ENCODE peak calls at places on chromosomes 1 and 21, in seven cellular contexts. One of them, this sample, is unnamed.

GRCh38 chr1:50158421-50158820 is 49.7 kb downstream of the ELAVL4 start:
- DNase-seq in NB4: no peak
- DNase-seq in HFFc6: no peak
- DNase-seq in natural killer cell: no peak
- DNase-seq in body of pancreas: no peak
- DNase-seq in astrocyte of the spinal cord: no peak
- DNase-seq in WTC11: no peak
- DNase-seq in this sample: no peak

GRCh38 chr21:33951276-33952178 is 35.9 kb upstream of the ATP5PO start:
- DNase-seq in NB4: peak; percentile 20
- DNase-seq in HFFc6: peak; percentile 39
- DNase-seq in natural killer cell: no peak
- DNase-seq in body of pancreas: no peak
- DNase-seq in astrocyte of the spinal cord: peak; percentile 35
- DNase-seq in WTC11: no peak
- DNase-seq in this sample: no peak

GRCh38 chr1:205179842-205180241 is 31.7 kb downstream of the DSTYK start:
- DNase-seq in NB4: no peak
- DNase-seq in HFFc6: peak; percentile 40
- DNase-seq in natural killer cell: no peak
- DNase-seq in body of pancreas: no peak
- DNase-seq in astrocyte of the spinal cord: no peak
- DNase-seq in WTC11: no peak
- DNase-seq in this sample: no peak

GRCh38 chr1:115652236-115652788 is 10.5 kb downstream of the VANGL1 start:
- DNase-seq in NB4: no peak
- DNase-seq in HFFc6: no peak
- DNase-seq in natural killer cell: no peak
- DNase-seq in body of pancreas: no peak
- DNase-seq in astrocyte of the spinal cord: no peak
- DNase-seq in WTC11: no peak
- DNase-seq in this sample: no peak

GRCh38 chr1:29650476-29650875 is 414.2 kb downstream of the PTPRU start:
- DNase-seq in NB4: no peak
- DNase-seq in HFFc6: no peak
- DNase-seq in natural killer cell: no peak
- DNase-seq in body of pancreas: no peak
- DNase-seq in astrocyte of the spinal cord: no peak
- DNase-seq in WTC11: no peak
- DNase-seq in this sample: no peak

GRCh38 chr1:43241352-43241953 is 28.3 kb upstream of the TMEM125 start:
- DNase-seq in NB4: no peak
- DNase-seq in HFFc6: peak; percentile 23
- DNase-seq in natural killer cell: no peak
- DNase-seq in body of pancreas: no peak
- DNase-seq in astrocyte of the spinal cord: peak; percentile 27
- DNase-seq in WTC11: no peak
- DNase-seq in this sample: no peak

GRCh38 chr1:234925440-234926251 is 203.0 kb downstream of the TOMM20 start:
- DNase-seq in NB4: no peak
- DNase-seq in HFFc6: peak; percentile 99
- DNase-seq in natural killer cell: no peak
- DNase-seq in body of pancreas: peak; percentile 17
- DNase-seq in astrocyte of the spinal cord: peak; percentile 99
- DNase-seq in WTC11: no peak
- DNase-seq in this sample: no peak

GRCh38 chr21:25906554-25906953 is 171.8 kb downstream of the GABPA start:
- DNase-seq in NB4: no peak
- DNase-seq in HFFc6: no peak
- DNase-seq in natural killer cell: no peak
- DNase-seq in body of pancreas: no peak
- DNase-seq in astrocyte of the spinal cord: no peak
- DNase-seq in WTC11: no peak
- DNase-seq in this sample: no peak

GRCh38 chr1:36365310-36365895 is 20.3 kb downstream of the STK40 start:
- DNase-seq in NB4: peak; percentile 54
- DNase-seq in HFFc6: peak; percentile 73
- DNase-seq in natural killer cell: no peak
- DNase-seq in body of pancreas: no peak
- DNase-seq in astrocyte of the spinal cord: no peak
- DNase-seq in WTC11: no peak
- DNase-seq in this sample: no peak

GRCh38 chr1:3219005-3219724 is 150.2 kb downstream of the PRDM16 start:
- DNase-seq in NB4: peak; percentile 9
- DNase-seq in HFFc6: no peak
- DNase-seq in natural killer cell: no peak
- DNase-seq in body of pancreas: peak; percentile 86
- DNase-seq in astrocyte of the spinal cord: peak; percentile 52
- DNase-seq in WTC11: no peak
- DNase-seq in this sample: peak; percentile 55

GRCh38 chr1:79059361-79059760 is 52.8 kb upstream of the ADGRL4 start:
- DNase-seq in NB4: no peak
- DNase-seq in HFFc6: no peak
- DNase-seq in natural killer cell: no peak
- DNase-seq in body of pancreas: no peak
- DNase-seq in astrocyte of the spinal cord: no peak
- DNase-seq in WTC11: no peak
- DNase-seq in this sample: no peak

GRCh38 chr1:192475970-192476369 is 99.6 kb upstream of the RGS1 start:
- DNase-seq in NB4: no peak
- DNase-seq in HFFc6: no peak
- DNase-seq in natural killer cell: no peak
- DNase-seq in body of pancreas: no peak
- DNase-seq in astrocyte of the spinal cord: no peak
- DNase-seq in WTC11: no peak
- DNase-seq in this sample: no peak

GRCh38 chr1:44571712-44572571 is 102.3 kb downstream of the TMEM53 start:
- DNase-seq in NB4: peak; percentile 39
- DNase-seq in HFFc6: no peak
- DNase-seq in natural killer cell: no peak
- DNase-seq in body of pancreas: peak; percentile 12
- DNase-seq in astrocyte of the spinal cord: no peak
- DNase-seq in WTC11: no peak
- DNase-seq in this sample: no peak

GRCh38 chr1:243974451-243975292 is 76.4 kb upstream of the ZBTB18 start:
- DNase-seq in NB4: peak; percentile 30
- DNase-seq in HFFc6: no peak
- DNase-seq in natural killer cell: no peak
- DNase-seq in body of pancreas: no peak
- DNase-seq in astrocyte of the spinal cord: peak; percentile 21
- DNase-seq in WTC11: no peak
- DNase-seq in this sample: no peak

GRCh38 chr1:116856312-116856711 is 53.4 kb upstream of the PTGFRN start:
- DNase-seq in NB4: no peak
- DNase-seq in HFFc6: no peak
- DNase-seq in natural killer cell: no peak
- DNase-seq in body of pancreas: no peak
- DNase-seq in astrocyte of the spinal cord: no peak
- DNase-seq in WTC11: no peak
- DNase-seq in this sample: no peak

GRCh38 chr1:177511036-177511435 is 340.3 kb downstream of the BRINP2 start:
- DNase-seq in NB4: no peak
- DNase-seq in HFFc6: no peak
- DNase-seq in natural killer cell: no peak
- DNase-seq in body of pancreas: no peak
- DNase-seq in astrocyte of the spinal cord: peak; percentile 43
- DNase-seq in WTC11: no peak
- DNase-seq in this sample: no peak

GRCh38 chr1:67270569-67270968 is 37.1 kb upstream of the IL12RB2 start:
- DNase-seq in NB4: no peak
- DNase-seq in HFFc6: no peak
- DNase-seq in natural killer cell: no peak
- DNase-seq in body of pancreas: no peak
- DNase-seq in astrocyte of the spinal cord: no peak
- DNase-seq in WTC11: no peak
- DNase-seq in this sample: no peak

GRCh38 chr1:241387216-241387615 is 30.2 kb upstream of the RGS7 start:
- DNase-seq in NB4: no peak
- DNase-seq in HFFc6: no peak
- DNase-seq in natural killer cell: no peak
- DNase-seq in body of pancreas: no peak
- DNase-seq in astrocyte of the spinal cord: no peak
- DNase-seq in WTC11: no peak
- DNase-seq in this sample: no peak

GRCh38 chr1:69913967-69914366 is 291.4 kb downstream of the LRRC40 start:
- DNase-seq in NB4: no peak
- DNase-seq in HFFc6: peak; percentile 57
- DNase-seq in natural killer cell: no peak
- DNase-seq in body of pancreas: no peak
- DNase-seq in astrocyte of the spinal cord: peak; percentile 78
- DNase-seq in WTC11: no peak
- DNase-seq in this sample: no peak

GRCh38 chr21:20265704-20266368 is 732.4 kb upstream of the NCAM2 start:
- DNase-seq in NB4: no peak
- DNase-seq in HFFc6: no peak
- DNase-seq in natural killer cell: no peak
- DNase-seq in body of pancreas: no peak
- DNase-seq in astrocyte of the spinal cord: no peak
- DNase-seq in WTC11: no peak
- DNase-seq in this sample: no peak

GRCh38 chr1:84541679-84542078 is 32.6 kb downstream of the CTBS start:
- DNase-seq in NB4: peak; percentile 7
- DNase-seq in HFFc6: no peak
- DNase-seq in natural killer cell: no peak
- DNase-seq in body of pancreas: no peak
- DNase-seq in astrocyte of the spinal cord: no peak
- DNase-seq in WTC11: no peak
- DNase-seq in this sample: no peak

GRCh38 chr1:245987577-245987976 is 519.5 kb downstream of the SMYD3 start:
- DNase-seq in NB4: no peak
- DNase-seq in HFFc6: no peak
- DNase-seq in natural killer cell: no peak
- DNase-seq in body of pancreas: no peak
- DNase-seq in astrocyte of the spinal cord: no peak
- DNase-seq in WTC11: no peak
- DNase-seq in this sample: no peak

GRCh38 chr1:87226341-87226760 is 102.3 kb upstream of the LMO4 start:
- DNase-seq in NB4: no peak
- DNase-seq in HFFc6: peak; percentile 98
- DNase-seq in natural killer cell: no peak
- DNase-seq in body of pancreas: peak; percentile 69
- DNase-seq in astrocyte of the spinal cord: peak; percentile 99
- DNase-seq in WTC11: peak; percentile 27
- DNase-seq in this sample: no peak

GRCh38 chr1:113388621-113389355 is 1.5 kb upstream of the MAGI3 start:
- DNase-seq in NB4: peak; percentile 12
- DNase-seq in HFFc6: peak; percentile 11
- DNase-seq in natural killer cell: no peak
- DNase-seq in body of pancreas: peak; percentile 69
- DNase-seq in astrocyte of the spinal cord: no peak
- DNase-seq in WTC11: no peak
- DNase-seq in this sample: no peak

GRCh38 chr1:71128060-71128459 is 47.2 kb upstream of the ZRANB2 start:
- DNase-seq in NB4: no peak
- DNase-seq in HFFc6: no peak
- DNase-seq in natural killer cell: no peak
- DNase-seq in body of pancreas: no peak
- DNase-seq in astrocyte of the spinal cord: no peak
- DNase-seq in WTC11: no peak
- DNase-seq in this sample: no peak

GRCh38 chr1:183203094-183203493 is 17.0 kb downstream of the LAMC2 start:
- DNase-seq in NB4: peak; percentile 18
- DNase-seq in HFFc6: no peak
- DNase-seq in natural killer cell: no peak
- DNase-seq in body of pancreas: no peak
- DNase-seq in astrocyte of the spinal cord: no peak
- DNase-seq in WTC11: no peak
- DNase-seq in this sample: no peak

GRCh38 chr1:11298390-11299224 is 25.6 kb downstream of the UBIAD1 start:
- DNase-seq in NB4: no peak
- DNase-seq in HFFc6: no peak
- DNase-seq in natural killer cell: no peak
- DNase-seq in body of pancreas: no peak
- DNase-seq in astrocyte of the spinal cord: no peak
- DNase-seq in WTC11: no peak
- DNase-seq in this sample: no peak

GRCh38 chr21:45406801-45407628 is 2.0 kb downstream of the COL18A1 start:
- DNase-seq in NB4: no peak
- DNase-seq in HFFc6: no peak
- DNase-seq in natural killer cell: no peak
- DNase-seq in body of pancreas: no peak
- DNase-seq in astrocyte of the spinal cord: peak; percentile 46
- DNase-seq in WTC11: peak; percentile 79
- DNase-seq in this sample: no peak
- TF ChIP-seq CTCF in NB4: no peak
- TF ChIP-seq CTCF in HFFc6: no peak
- TF ChIP-seq CTCF in natural killer cell: no peak
- TF ChIP-seq CTCF in body of pancreas: no peak
- TF ChIP-seq CTCF in astrocyte of the spinal cord: peak; percentile 20
- TF ChIP-seq CTCF in WTC11: no peak
- TF ChIP-seq CTCF in this sample: peak; percentile 12

DNA sequence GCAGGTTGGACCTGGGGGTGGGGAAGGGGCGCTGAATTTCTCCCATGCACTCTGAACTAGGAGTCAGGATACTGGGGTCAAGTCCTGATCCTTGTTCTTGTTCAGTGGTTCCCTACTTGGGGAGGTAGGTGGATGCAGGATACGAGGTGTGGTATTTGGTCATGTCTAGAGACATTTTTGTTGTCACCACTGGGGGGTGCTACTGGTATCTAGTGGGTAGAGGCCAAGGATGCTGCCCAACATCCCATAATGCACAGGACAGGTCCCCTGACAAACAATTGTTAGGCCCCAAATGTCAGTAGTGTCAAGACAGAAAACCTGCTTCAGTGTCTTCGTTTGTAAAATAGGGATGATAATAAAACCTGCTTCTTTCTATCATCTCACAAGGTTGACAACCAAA is 259.0 kb upstream of the FOXD3 start:
- DNase-seq in NB4: peak; percentile 6
- DNase-seq in HFFc6: no peak
- DNase-seq in natural killer cell: no peak
- DNase-seq in body of pancreas: no peak
- DNase-seq in astrocyte of the spinal cord: no peak
- DNase-seq in WTC11: peak; percentile 68
- DNase-seq in this sample: no peak
- TF ChIP-seq CTCF in NB4: no peak
- TF ChIP-seq CTCF in HFFc6: no peak
- TF ChIP-seq CTCF in natural killer cell: no peak
- TF ChIP-seq CTCF in body of pancreas: no peak
- TF ChIP-seq CTCF in astrocyte of the spinal cord: no peak
- TF ChIP-seq CTCF in WTC11: peak; percentile 39
- TF ChIP-seq CTCF in this sample: no peak

GRCh38 chr1:109197163-109198042 is 16.3 kb upstream of the SARS1 start:
- DNase-seq in NB4: no peak
- DNase-seq in HFFc6: peak; percentile 99
- DNase-seq in natural killer cell: no peak
- DNase-seq in body of pancreas: peak; percentile 28
- DNase-seq in astrocyte of the spinal cord: peak; percentile 95
- DNase-seq in WTC11: no peak
- DNase-seq in this sample: no peak
- TF ChIP-seq CTCF in NB4: no peak
- TF ChIP-seq CTCF in HFFc6: no peak
- TF ChIP-seq CTCF in natural killer cell: no peak
- TF ChIP-seq CTCF in body of pancreas: no peak
- TF ChIP-seq CTCF in astrocyte of the spinal cord: no peak
- TF ChIP-seq CTCF in WTC11: no peak
- TF ChIP-seq CTCF in this sample: no peak

DNA sequence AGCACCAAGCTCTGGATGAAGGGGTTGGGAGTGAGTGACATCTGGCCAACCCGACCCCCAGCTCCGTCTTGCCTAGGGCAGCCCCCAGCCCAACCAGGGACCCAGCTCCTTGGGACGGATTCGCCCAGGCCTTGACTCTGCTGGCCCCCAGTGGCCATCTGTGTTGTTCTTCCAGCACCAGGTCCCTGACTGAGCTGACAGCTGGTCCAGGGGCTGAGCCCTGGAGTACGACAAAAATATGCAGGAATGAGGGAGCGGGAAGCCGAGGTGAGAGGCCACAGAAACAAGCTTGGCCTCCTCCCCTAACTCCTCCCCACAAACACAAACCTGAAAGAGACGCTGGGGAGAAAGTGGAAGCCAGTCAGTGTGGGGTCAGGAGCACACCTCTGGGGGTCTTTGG is 55.0 kb upstream of the PAX7 start:
- DNase-seq in NB4: no peak
- DNase-seq in HFFc6: no peak
- DNase-seq in natural killer cell: no peak
- DNase-seq in body of pancreas: peak; percentile 72
- DNase-seq in astrocyte of the spinal cord: no peak
- DNase-seq in WTC11: peak; percentile 94
- DNase-seq in this sample: peak; percentile 81
- TF ChIP-seq CTCF in NB4: no peak
- TF ChIP-seq CTCF in HFFc6: peak; percentile 43
- TF ChIP-seq CTCF in natural killer cell: no peak
- TF ChIP-seq CTCF in body of pancreas: peak; percentile 73
- TF ChIP-seq CTCF in astrocyte of the spinal cord: no peak
- TF ChIP-seq CTCF in WTC11: peak; percentile 77
- TF ChIP-seq CTCF in this sample: peak; percentile 79

This sample was measured in neural crest cell.